ENCODE peak calls at places on chromosomes 2 and 18, in five cellular contexts. Q is K562; W is NCI-H1417; K is posterior cingulate gyrus; B is stimulated activated CD8-positive, alpha-beta memory T cell treated with anti-CD3 and anti-CD28 coated beads, Interleukin-15, amount 100 ng/mL, for 24 hours. F is an unnamed sample.

GRCh38 chr2:10059016-10059351 is 15.6 kb downstream of the KLF11 start:
- DNase-seq in Q (no peak), W (no peak), K (no peak), B (no peak), F (no peak)

GRCh38 chr2:53004413-53004812 is 763.2 kb upstream of the CHAC2 start:
- DNase-seq in Q (no peak), W (no peak), K (no peak), B (no peak), F (no peak)

GRCh38 chr2:127415593-127416485 is 2.4 kb upstream of the PROC start:
- DNase-seq in Q (peak; percentile 80), W (peak; percentile 34), K (peak; percentile 37), B (peak; percentile 56), F (peak; percentile 17)

GRCh38 chr2:100974712-100975520 is 27.2 kb upstream of the RPL31 start:
- DNase-seq in Q (no peak), W (no peak), K (no peak), B (no peak), F (no peak)

GRCh38 chr2:212919238-212919637 is 232.2 kb downstream of the IKZF2 start:
- DNase-seq in Q (no peak), W (peak; percentile 56), K (no peak), B (no peak), F (no peak)

GRCh38 chr18:28267878-28268625 is 91.1 kb upstream of the CDH2 start:
- DNase-seq in Q (no peak), W (no peak), K (no peak), B (no peak), F (no peak)

GRCh38 chr2:189144700-189145211 is 34.8 kb downstream of the COL5A2 start:
- DNase-seq in Q (no peak), W (no peak), K (no peak), B (no peak), F (no peak)

GRCh38 chr18:13437801-13438506 is 219.4 kb downstream of the LDLRAD4 start:
- DNase-seq in Q (no peak), W (no peak), K (no peak), B (no peak), F (no peak)

GRCh38 chr18:13813271-13813849 is 10.6 kb upstream of the MC5R start:
- DNase-seq in Q (peak; percentile 72), W (peak; percentile 43), K (peak; percentile 70), B (peak; percentile 17), F (peak; percentile 8)

GRCh38 chr18:73888565-73888964 is 259.1 kb downstream of the FBXO15 start:
- DNase-seq in Q (no peak), W (no peak), K (no peak), B (no peak), F (no peak)

GRCh38 chr18:23281626-23282436 is 146.5 kb downstream of the CABLES1 start:
- DNase-seq in Q (no peak), W (peak; percentile 61), K (no peak), B (no peak), F (no peak)

GRCh38 chr2:44120428-44120827 is 48.2 kb upstream of the PPM1B start:
- DNase-seq in Q (no peak), W (no peak), K (no peak), B (no peak), F (no peak)

GRCh38 chr2:142629193-142629592 is 248.3 kb upstream of the KYNU start:
- DNase-seq in Q (no peak), W (no peak), K (no peak), B (no peak), F (no peak)

F was measured in occipital lobe.